ENCODE peak calls at places on chromosomes 5 and 9, in eight cellular contexts. Y, J, C, N, M, T, U and A are unnamed samples.
A peak's percentile ranks its signal among the peaks of the same experiment; 100 is the strongest.

GRCh38 chr9:126376311-126376902 is 49.8 kb downstream of the MVB12B start:
- DNase-seq in Y (no peak), J (peak; percentile 89), C (no peak), N (no peak), M (no peak), T (no peak), U (peak; percentile 82), A (peak; percentile 34)

GRCh38 chr5:43044181-43044914 is 4.2 kb upstream of the ANXA2R start:
- DNase-seq in Y (no peak), J (no peak), C (peak; percentile 68), N (no peak), M (no peak), T (peak; percentile 43), U (no peak), A (no peak)

GRCh38 chr5:156851880-156852279 is 1.8 kb downstream of the PPP1R2B start:
- DNase-seq in Y (no peak), J (no peak), C (no peak), N (no peak), M (no peak), T (no peak), U (no peak), A (no peak)

GRCh38 chr5:67012241-67012640 is 184.4 kb downstream of the CD180 start:
- DNase-seq in Y (no peak), J (no peak), C (peak; percentile 58), N (no peak), M (no peak), T (no peak), U (no peak), A (no peak)

GRCh38 chr5:142551242-142552067 is 134.4 kb downstream of the FGF1 start:
- DNase-seq in Y (no peak), J (no peak), C (peak; percentile 22), N (no peak), M (peak; percentile 48), T (peak; percentile 55), U (no peak), A (peak; percentile 80)

GRCh38 chr5:134851307-134851923 is 5.6 kb downstream of the C5orf24 start:
- DNase-seq in Y (no peak), J (no peak), C (peak; percentile 56), N (no peak), M (peak; percentile 30), T (no peak), U (no peak), A (peak; percentile 16)

GRCh38 chr5:168433982-168434381 is 52.3 kb upstream of the RARS1 start:
- DNase-seq in Y (no peak), J (peak; percentile 58), C (no peak), N (no peak), M (no peak), T (no peak), U (no peak), A (peak; percentile 9)

GRCh38 chr9:34124923-34125322 is 1.6 kb downstream of the DCAF12 start:
- DNase-seq in Y (no peak), J (no peak), C (no peak), N (no peak), M (no peak), T (no peak), U (no peak), A (no peak)

GRCh38 chr9:87537625-87538024 is 40.0 kb downstream of the DAPK1 start:
- DNase-seq in Y (no peak), J (no peak), C (no peak), N (no peak), M (no peak), T (no peak), U (no peak), A (no peak)

GRCh38 chr9:96137666-96138429 is 164.1 kb downstream of the HSD17B3 start:
- DNase-seq in Y (no peak), J (no peak), C (peak; percentile 12), N (no peak), M (no peak), T (no peak), U (no peak), A (no peak)

GRCh38 chr5:86971034-86971511 is 296.6 kb upstream of the RASA1 start:
- DNase-seq in Y (no peak), J (no peak), C (peak; percentile 27), N (peak; percentile 14), M (no peak), T (no peak), U (no peak), A (no peak)

GRCh38 chr5:60674251-60674650 is 25.7 kb downstream of the DEPDC1B start:
- DNase-seq in Y (no peak), J (no peak), C (no peak), N (no peak), M (no peak), T (no peak), U (no peak), A (no peak)

GRCh38 chr9:137014776-137015539 is 13.1 kb downstream of the ABCA2 start:
- DNase-seq in Y (no peak), J (no peak), C (no peak), N (no peak), M (no peak), T (no peak), U (no peak), A (no peak)

GRCh38 chr9:3434594-3434993 is 91.2 kb downstream of the RFX3 start:
- DNase-seq in Y (no peak), J (no peak), C (peak; percentile 82), N (no peak), M (no peak), T (no peak), U (no peak), A (no peak)

GRCh38 chr5:139282195-139282557 is 11.4 kb upstream of the MATR3 start:
- DNase-seq in Y (no peak), J (no peak), C (peak; percentile 55), N (no peak), M (no peak), T (no peak), U (no peak), A (no peak)

GRCh38 chr9:134554750-134555655 is 86.6 kb upstream of the COL5A1 start:
- DNase-seq in Y (no peak), J (no peak), C (peak; percentile 38), N (no peak), M (no peak), T (no peak), U (no peak), A (no peak)

GRCh38 chr5:140926211-140926902 is at the start of gene PCDHAC1:
- DNase-seq in Y (no peak), J (peak; percentile 68), C (no peak), N (peak; percentile 17), M (peak; percentile 73), T (peak; percentile 96), U (peak; percentile 78), A (peak; percentile 64)

GRCh38 chr5:171953860-171954701 is 52.4 kb downstream of the FBXW11 start:
- DNase-seq in Y (no peak), J (no peak), C (peak; percentile 85), N (no peak), M (no peak), T (no peak), U (no peak), A (no peak)

GRCh38 chr5:33072700-33073099 is 361.6 kb downstream of the NPR3 start:
- DNase-seq in Y (no peak), J (no peak), C (peak; percentile 46), N (no peak), M (no peak), T (no peak), U (no peak), A (no peak)

GRCh38 chr9:131735238-131736181 is 4.4 kb downstream of the RAPGEF1 start:
- DNase-seq in Y (no peak), J (no peak), C (no peak), N (no peak), M (no peak), T (no peak), U (no peak), A (no peak)

GRCh38 chr5:135883441-135883840 is 12.2 kb downstream of the IL9 start:
- DNase-seq in Y (no peak), J (no peak), C (no peak), N (peak; percentile 6), M (no peak), T (peak; percentile 16), U (no peak), A (no peak)

GRCh38 chr5:160970605-160971191 is 118.7 kb upstream of the ATP10B start:
- DNase-seq in Y (no peak), J (no peak), C (no peak), N (peak; percentile 8), M (no peak), T (no peak), U (no peak), A (peak; percentile 36)

GRCh38 chr5:122099060-122099790 is 21.2 kb upstream of the LOX start:
- DNase-seq in Y (no peak), J (no peak), C (peak; percentile 90), N (no peak), M (no peak), T (no peak), U (no peak), A (no peak)

GRCh38 chr9:101173907-101174306 is 145.4 kb downstream of the PLPPR1 start:
- DNase-seq in Y (no peak), J (no peak), C (no peak), N (no peak), M (no peak), T (no peak), U (no peak), A (no peak)

GRCh38 chr5:89417990-89418820 is 535.2 kb upstream of the MEF2C start:
- DNase-seq in Y (no peak), J (no peak), C (no peak), N (no peak), M (no peak), T (no peak), U (no peak), A (no peak)

GRCh38 chr5:128135286-128135685 is 51.7 kb downstream of the SLC12A2 start:
- DNase-seq in Y (no peak), J (no peak), C (peak; percentile 30), N (no peak), M (no peak), T (no peak), U (no peak), A (no peak)

GRCh38 chr9:132776268-132776667 is 101.8 kb downstream of the AK8 start:
- DNase-seq in Y (no peak), J (no peak), C (no peak), N (no peak), M (no peak), T (no peak), U (no peak), A (no peak)